ENCODE peak calls at places on chromosomes 6 and 20, in five cellular contexts. V is SK-N-SH, Z is PC-3, B is right atrium auricular region, W is Panc1. Y is an unnamed sample.

GRCh38 chr6:154370545-154370944 is 13.9 kb upstream of the IPCEF1 start:
- DNase-seq in Z (peak), W (no peak), B (no peak), V (peak), Y (peak)

GRCh38 chr6:31068738-31069340 is 43.5 kb downstream of the C6orf15 start:
- DNase-seq in V (peak), B (peak), Z (peak), W (no peak), Y (peak)

GRCh38 chr6:28727559-28728211 is 196.1 kb downstream of the TRIM27 start:
- DNase-seq in Z (no peak), W (no peak), B (no peak), V (no peak), Y (no peak)

GRCh38 chr20:62426678-62427077 is 661 bp downstream of the RBBP8NL start:
- DNase-seq in V (no peak), W (no peak), B (no peak), Z (peak), Y (peak)

GRCh38 chr6:159943101-159943632 is 25.7 kb upstream of the IGF2R start:
- DNase-seq in V (no peak), Z (no peak), W (no peak), B (peak), Y (no peak)

GRCh38 chr6:47061631-47062300 is 19.6 kb upstream of the ADGRF1 start:
- DNase-seq in V (no peak), B (no peak), Z (peak), W (no peak), Y (no peak)

GRCh38 chr6:39055661-39056060 is 7.1 kb downstream of the GLP1R start:
- DNase-seq in W (no peak), V (no peak), B (no peak), Z (no peak), Y (no peak)

GRCh38 chr6:1311400-1312192 is at the start of gene FOXQ1:
- DNase-seq in V (peak), Z (peak), B (no peak), W (no peak), Y (peak)

GRCh38 chr6:134873500-134874388 is 76.2 kb downstream of the ALDH8A1 start:
- DNase-seq in Z (no peak), V (no peak), B (no peak), W (no peak), Y (no peak)

GRCh38 chr6:99002826-99003225 is 55.1 kb upstream of the FBXL4 start:
- DNase-seq in V (peak), B (no peak), W (no peak), Z (no peak), Y (no peak)

GRCh38 chr6:129567374-129567773 is 142.6 kb downstream of the ARHGAP18 start:
- DNase-seq in W (no peak), B (no peak), V (no peak), Z (peak), Y (peak)

GRCh38 chr20:61976650-61977332 is 88.9 kb downstream of the TAF4 start:
- DNase-seq in Z (no peak), V (no peak), W (no peak), B (no peak), Y (no peak)

DNA sequence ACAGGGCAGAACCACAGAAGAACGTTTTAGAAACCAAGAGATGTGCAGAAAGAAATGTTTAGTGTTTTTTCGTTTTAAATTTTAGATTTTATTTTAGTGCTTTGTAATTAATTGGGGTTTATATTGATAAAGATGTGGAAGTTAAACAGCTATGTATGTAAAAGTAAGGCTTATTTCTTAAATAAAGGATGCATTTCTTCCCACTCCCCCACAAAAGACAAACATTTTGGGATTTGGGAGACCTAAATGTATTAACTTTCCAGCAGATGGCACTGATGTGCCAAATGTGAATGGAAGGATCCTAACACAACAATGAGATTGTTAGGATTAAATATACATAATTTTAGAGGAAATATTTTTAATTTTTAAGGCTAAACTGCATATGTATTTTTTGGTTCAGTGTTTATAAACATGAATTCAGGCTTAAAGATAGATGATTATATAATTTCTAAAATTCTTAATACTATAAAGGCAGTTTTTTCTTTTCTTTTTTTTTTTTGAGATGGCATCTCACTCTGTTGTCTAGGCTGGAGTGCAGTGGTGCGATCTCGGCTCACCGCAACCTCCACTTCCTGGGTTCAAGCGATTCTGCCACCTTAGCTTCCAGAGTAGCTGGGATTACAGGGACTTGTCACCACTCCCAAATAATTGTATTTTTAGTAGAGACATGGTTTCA is 12.0 kb downstream of the PFDN4 start:
- DNase-seq in W (no peak), Z (peak), V (peak), B (no peak), Y (no peak)
- TF ChIP-seq CTCF in W (peak), Z (peak), V (peak), B (peak), Y (peak)

GRCh38 chr6:138404666-138405337 is 779 bp downstream of the HEBP2 start:
- DNase-seq in V (no peak), W (no peak), Z (peak), B (no peak), Y (peak)
- H3K27ac ChIP-seq in V (no peak), W (peak), Z (peak), B (peak), Y (no peak)

DNA sequence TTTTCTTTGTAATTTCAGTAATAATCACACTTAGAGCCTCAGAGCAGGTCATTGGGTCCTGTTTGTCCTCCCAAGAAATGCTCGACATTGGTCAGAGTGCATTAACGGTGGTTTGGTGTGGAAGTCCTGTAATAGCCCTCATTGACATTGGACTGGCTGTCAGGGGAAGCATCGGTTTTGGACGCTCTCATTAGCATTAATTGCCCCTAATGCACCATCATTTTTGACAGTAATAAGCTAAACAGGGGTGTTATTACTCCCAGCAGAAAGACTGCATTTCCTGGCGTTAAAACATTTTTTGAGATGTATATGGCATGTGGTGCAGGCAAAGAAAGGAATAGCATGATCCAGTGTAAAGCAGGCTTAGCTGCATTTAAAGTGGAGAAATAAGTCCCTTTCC is 40.9 kb upstream of the MROH8 start:
- DNase-seq in V (peak), Z (no peak), W (no peak), B (no peak), Y (no peak)
- TF ChIP-seq CTCF in V (no peak), Z (no peak), W (no peak), B (no peak), Y (no peak)

GRCh38 chr6:42727084-42727601 is 4.7 kb upstream of the PRPH2 start:
- DNase-seq in V (no peak), Z (no peak), B (no peak), W (no peak), Y (no peak)
- H3K27ac ChIP-seq in V (no peak), Z (no peak), B (peak), W (no peak), Y (no peak)

DNA sequence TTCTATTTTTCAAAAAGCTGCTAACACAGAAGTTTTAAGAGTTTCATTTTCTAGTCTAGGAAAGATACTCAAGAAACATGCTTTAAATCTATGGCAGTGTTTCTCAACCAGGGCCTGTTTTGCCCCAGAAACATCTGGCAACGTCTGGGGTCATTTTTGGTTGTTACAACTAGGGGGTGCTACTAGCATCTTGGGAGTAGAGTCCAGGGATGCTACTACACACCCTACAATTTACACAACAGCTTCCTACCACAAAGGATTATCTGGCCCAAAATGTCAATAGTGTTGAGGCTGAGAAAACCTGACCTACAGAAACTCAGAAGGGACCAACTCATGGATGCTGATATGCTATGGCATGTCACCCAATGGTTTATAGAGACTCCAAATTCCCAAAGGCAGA is 24.4 kb downstream of the SERAC1 start:
- DNase-seq in V (no peak), W (no peak), B (no peak), Z (peak), Y (peak)
- TF ChIP-seq CTCF in V (peak), W (no peak), B (no peak), Z (peak), Y (peak)

GRCh38 chr20:33442136-33443005 is 1.2 kb downstream of the SNTA1 start:
- DNase-seq in V (no peak), W (no peak), B (no peak), Z (no peak), Y (no peak)
- H3K27ac ChIP-seq in V (no peak), W (no peak), B (peak), Z (no peak), Y (no peak)

GRCh38 chr6:82365011-82365751 is 1.6 kb downstream of the TPBG start:
- DNase-seq in V (peak), B (no peak), W (no peak), Z (peak), Y (peak)
- TF ChIP-seq CTCF in V (peak), B (no peak), W (peak), Z (peak), Y (peak)

GRCh38 chr20:14951707-14952106 is 614.3 kb upstream of the FLRT3 start:
- DNase-seq in V (no peak), W (no peak), B (no peak), Z (peak), Y (no peak)

GRCh38 chr20:14950633-14951032 is 613.2 kb upstream of the FLRT3 start:
- DNase-seq in B (no peak), V (no peak), Z (no peak), W (no peak), Y (no peak)

GRCh38 chr20:14947536-14947935 is 610.1 kb upstream of the FLRT3 start:
- DNase-seq in Z (no peak), W (no peak), V (no peak), B (no peak), Y (no peak)

GRCh38 chr20:14951105-14951504 is 613.7 kb upstream of the FLRT3 start:
- DNase-seq in V (no peak), W (no peak), B (no peak), Z (peak), Y (no peak)

GRCh38 chr20:14948416-14948815 is 611.0 kb upstream of the FLRT3 start:
- DNase-seq in V (no peak), Z (peak), B (no peak), W (no peak), Y (no peak)
- H3K27ac ChIP-seq in V (no peak), Z (no peak), B (no peak), W (no peak), Y (no peak)

Y was measured in endodermal cell.